ENCODE peak calls at places on chromosomes 4 and X, in six cellular contexts. Z, E, J, S, V and G are unnamed samples.

GRCh38 chrX:123736333-123736921 is 3.6 kb upstream of the THOC2 start:
- DNase-seq in Z (no peak), E (no peak), J (peak; percentile 36), S (peak; percentile 12), V (no peak), G (no peak)

GRCh38 chr4:153973942-153974341 is 185.1 kb upstream of the SFRP2 start:
- DNase-seq in Z (no peak), E (no peak), J (no peak), S (no peak), V (no peak), G (no peak)

GRCh38 chr4:168496834-168497233 is at the start of gene PALLD:
- DNase-seq in Z (no peak), E (peak; percentile 36), J (no peak), S (peak; percentile 70), V (peak; percentile 47), G (no peak)

GRCh38 chrX:39242187-39242586 is 440.9 kb downstream of the MID1IP1 start:
- DNase-seq in Z (peak; percentile 17), E (no peak), J (peak; percentile 64), S (peak; percentile 45), V (no peak), G (no peak)

GRCh38 chr4:102585329-102585728 is 84.2 kb downstream of the NFKB1 start:
- DNase-seq in Z (no peak), E (no peak), J (no peak), S (no peak), V (no peak), G (no peak)

GRCh38 chr4:7330811-7331681 is 103.7 kb downstream of the PSAPL1 start:
- DNase-seq in Z (no peak), E (peak; percentile 5), J (no peak), S (no peak), V (peak; percentile 38), G (no peak)

GRCh38 chr4:17765514-17766286 is 15.7 kb downstream of the FAM184B start:
- DNase-seq in Z (no peak), E (no peak), J (no peak), S (no peak), V (no peak), G (no peak)

GRCh38 chrX:74318672-74319071 is 14.7 kb downstream of the ZCCHC13 start:
- DNase-seq in Z (no peak), E (no peak), J (no peak), S (no peak), V (no peak), G (no peak)

GRCh38 chrX:129636175-129636681 is 18.5 kb downstream of the APLN start:
- DNase-seq in Z (no peak), E (no peak), J (no peak), S (no peak), V (no peak), G (no peak)

GRCh38 chrX:45710081-45710801 is 509.6 kb upstream of the DIPK2B start:
- DNase-seq in Z (no peak), E (no peak), J (no peak), S (no peak), V (no peak), G (no peak)

GRCh38 chr4:10072420-10073017 is 44.1 kb downstream of the WDR1 start:
- DNase-seq in Z (no peak), E (no peak), J (no peak), S (no peak), V (no peak), G (no peak)

GRCh38 chr4:127783971-127784519 is 1.9 kb downstream of the HSPA4L start:
- DNase-seq in Z (no peak), E (no peak), J (no peak), S (no peak), V (no peak), G (no peak)

GRCh38 chr4:28555851-28556250 is 1695.2 kb downstream of the STIM2 start:
- DNase-seq in Z (no peak), E (no peak), J (no peak), S (no peak), V (no peak), G (no peak)

GRCh38 chr4:134567461-134567860 is 365.9 kb upstream of the PABPC4L start:
- DNase-seq in Z (no peak), E (no peak), J (peak; percentile 16), S (no peak), V (no peak), G (no peak)

GRCh38 chr4:15182600-15183222 is 180.4 kb downstream of the CPEB2 start:
- DNase-seq in Z (no peak), E (no peak), J (no peak), S (no peak), V (no peak), G (no peak)

GRCh38 chr4:3257691-3258482 is 8.9 kb downstream of the MSANTD1 start:
- DNase-seq in Z (no peak), E (no peak), J (no peak), S (peak; percentile 5), V (no peak), G (no peak)

GRCh38 chrX:11272290-11272689 is 20.9 kb upstream of the AMELX start:
- DNase-seq in Z (no peak), E (no peak), J (no peak), S (no peak), V (no peak), G (no peak)

GRCh38 chrX:16140983-16141382 is 17.6 kb downstream of the GRPR start:
- DNase-seq in Z (no peak), E (no peak), J (no peak), S (no peak), V (no peak), G (no peak)

GRCh38 chr4:3128058-3128457 is 53.6 kb downstream of the HTT start:
- DNase-seq in Z (no peak), E (no peak), J (no peak), S (peak; percentile 61), V (no peak), G (peak; percentile 32)

GRCh38 chr4:100079264-100079663 is 111.0 kb downstream of the DDIT4L start:
- DNase-seq in Z (no peak), E (no peak), J (no peak), S (no peak), V (no peak), G (no peak)

GRCh38 chrX:16671005-16671404 is 21.0 kb downstream of the S100G start:
- DNase-seq in Z (peak; percentile 15), E (no peak), J (peak; percentile 57), S (no peak), V (no peak), G (no peak)

GRCh38 chr4:147362868-147363440 is 117.9 kb upstream of the EDNRA start:
- DNase-seq in Z (no peak), E (peak; percentile 80), J (no peak), S (no peak), V (peak; percentile 61), G (no peak)

GRCh38 chr4:55184600-55185523 is 59.5 kb upstream of the KDR start:
- DNase-seq in Z (peak; percentile 54), E (peak; percentile 24), J (peak; percentile 75), S (peak; percentile 43), V (no peak), G (no peak)

GRCh38 chrX:136204571-136204970 is 46.6 kb downstream of the MAP7D3 start:
- DNase-seq in Z (no peak), E (no peak), J (peak; percentile 64), S (no peak), V (peak; percentile 57), G (no peak)

GRCh38 chr4:8176547-8177399 is 18.2 kb upstream of the ABLIM2 start:
- DNase-seq in Z (peak; percentile 71), E (no peak), J (peak; percentile 82), S (peak; percentile 64), V (peak; percentile 66), G (no peak)

GRCh38 chr4:55291227-55291629 is 54.8 kb upstream of the SRD5A3 start:
- DNase-seq in Z (no peak), E (peak; percentile 75), J (no peak), S (no peak), V (peak; percentile 49), G (no peak)

GRCh38 chr4:7536876-7537275 is 102.1 kb upstream of the PSAPL1 start:
- DNase-seq in Z (no peak), E (no peak), J (no peak), S (no peak), V (no peak), G (no peak)

DNA sequence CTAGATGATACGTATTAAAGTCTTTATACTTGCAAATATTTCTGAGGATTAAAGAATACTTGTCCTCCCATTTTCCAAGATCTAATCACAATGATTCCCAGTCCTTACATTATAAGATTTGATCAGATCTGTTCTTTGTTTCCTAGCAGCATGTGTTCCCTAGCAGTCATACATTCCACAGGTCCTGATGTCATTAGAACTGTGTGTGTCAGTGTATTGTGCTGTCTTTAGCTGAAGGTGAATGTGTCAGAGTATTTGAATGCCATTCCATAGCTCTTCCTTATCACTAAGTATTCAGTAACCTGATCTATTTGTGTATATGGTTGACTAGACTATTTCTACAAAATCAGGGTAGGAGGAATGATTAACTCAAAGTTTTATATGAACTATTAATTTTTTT is 4.2 kb downstream of the ADGRL3 start:
- DNase-seq in Z (no peak), E (no peak), J (peak; percentile 98), S (no peak), V (no peak), G (no peak)
- H3K4me3 ChIP-seq in Z (no peak overlapping the region), E (peak overlapping the region; percentile 78), J (no peak overlapping the region), S (no peak overlapping the region), V (no peak overlapping the region), G (no peak overlapping the region)

GRCh38 chrX:84118769-84119168 is 69.2 kb downstream of the RPS6KA6 start:
- DNase-seq in Z (no peak), E (no peak), J (no peak), S (no peak), V (no peak), G (no peak)
- H3K27ac ChIP-seq in Z (no peak overlapping the region), E (no peak overlapping the region), J (no peak overlapping the region), S (no peak overlapping the region), V (no peak overlapping the region), G (no peak overlapping the region)

DNA sequence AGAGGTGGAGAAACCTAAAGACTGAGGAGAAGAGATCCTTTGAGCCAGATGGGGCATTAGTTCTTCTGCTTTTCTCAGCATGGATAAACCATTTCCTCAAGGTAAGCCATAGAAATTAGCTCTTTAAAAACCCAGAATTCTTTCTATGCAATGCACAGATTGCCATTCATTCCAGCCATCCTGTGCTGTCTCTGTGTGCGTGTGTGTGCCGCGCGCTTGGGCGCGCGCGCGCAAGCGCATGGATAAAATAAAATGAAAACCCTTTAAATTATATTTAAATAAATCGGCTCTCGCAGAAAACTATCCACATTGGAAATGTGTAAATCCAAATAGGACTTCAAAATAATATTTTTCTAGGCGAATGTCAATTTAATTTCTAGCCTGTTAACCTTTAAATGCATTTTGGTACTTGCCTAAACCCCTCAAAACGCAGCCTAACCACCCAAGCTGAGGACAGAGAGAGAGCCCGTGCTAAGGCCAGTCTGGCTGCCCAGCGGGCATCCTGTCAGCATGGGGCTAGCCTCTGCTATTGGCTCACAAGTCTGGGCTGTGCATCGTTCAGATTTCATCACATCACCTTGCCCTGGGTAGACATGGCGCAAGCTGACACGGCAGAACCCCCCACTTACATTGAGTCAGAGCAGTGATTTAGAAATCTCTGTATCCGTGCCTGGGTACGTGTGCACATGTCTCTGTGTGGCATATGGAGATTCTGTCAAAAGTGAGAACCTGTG is 112.9 kb upstream of the VAMP7 start:
- DNase-seq in Z (no peak), E (no peak), J (peak; percentile 17), S (peak; percentile 13), V (peak; percentile 27), G (no peak)
- H3K4me3 ChIP-seq in Z (no peak overlapping the region), E (peak overlapping the region; percentile 63), J (peak overlapping the region; percentile 21), S (peak overlapping the region; percentile 64), V (peak overlapping the region; percentile 28), G (peak overlapping the region; percentile 33)

GRCh38 chr4:26862381-26862915 is 1.8 kb downstream of the STIM2 start:
- DNase-seq in Z (no peak), E (no peak), J (no peak), S (no peak), V (no peak), G (no peak)
- H3K27ac ChIP-seq in Z (peak overlapping the region; percentile 87), E (peak overlapping the region; percentile 97), J (no peak overlapping the region), S (no peak overlapping the region), V (peak overlapping the region; percentile 97), G (peak overlapping the region; percentile 93)